ENCODE peak calls at places on chromosomes 16 and 17, in four cellular contexts. One of them, this sample, is unnamed.

GRCh38 chr17:28725166-28725659 is 820 bp downstream of the TLCD1 start:
- DNase-seq in activated CD4-positive, alpha-beta T cell treated with anti-CD3 and anti-CD28 coated beads, Interleukin-2, amount 50 U/mL, for 4 hours: no peak
- DNase-seq in fibroblast of mammary gland: peak
- DNase-seq in neural crest cell: no peak
- DNase-seq in this sample: peak

GRCh38 chr17:14797021-14797420 is 468.1 kb downstream of the PMP22 start:
- DNase-seq in activated CD4-positive, alpha-beta T cell treated with anti-CD3 and anti-CD28 coated beads, Interleukin-2, amount 50 U/mL, for 4 hours: no peak
- DNase-seq in fibroblast of mammary gland: no peak
- DNase-seq in neural crest cell: no peak
- DNase-seq in this sample: no peak

GRCh38 chr16:4529085-4530060 is 9.2 kb downstream of the CDIP1 start:
- DNase-seq in activated CD4-positive, alpha-beta T cell treated with anti-CD3 and anti-CD28 coated beads, Interleukin-2, amount 50 U/mL, for 4 hours: no peak
- DNase-seq in fibroblast of mammary gland: peak
- DNase-seq in neural crest cell: no peak
- DNase-seq in this sample: no peak

GRCh38 chr17:18161226-18162094 is 22.2 kb upstream of the ALKBH5 start:
- DNase-seq in activated CD4-positive, alpha-beta T cell treated with anti-CD3 and anti-CD28 coated beads, Interleukin-2, amount 50 U/mL, for 4 hours: no peak
- DNase-seq in fibroblast of mammary gland: no peak
- DNase-seq in neural crest cell: no peak
- DNase-seq in this sample: no peak

GRCh38 chr16:58814348-58814801 is 80.3 kb upstream of the GOT2 start:
- DNase-seq in activated CD4-positive, alpha-beta T cell treated with anti-CD3 and anti-CD28 coated beads, Interleukin-2, amount 50 U/mL, for 4 hours: peak
- DNase-seq in fibroblast of mammary gland: peak
- DNase-seq in neural crest cell: peak
- DNase-seq in this sample: peak

GRCh38 chr17:7183433-7184090 is 4.4 kb upstream of the ASGR1 start:
- DNase-seq in activated CD4-positive, alpha-beta T cell treated with anti-CD3 and anti-CD28 coated beads, Interleukin-2, amount 50 U/mL, for 4 hours: no peak
- DNase-seq in fibroblast of mammary gland: no peak
- DNase-seq in neural crest cell: no peak
- DNase-seq in this sample: no peak

GRCh38 chr17:41103896-41104295 is 1.3 kb upstream of the KRTAP4-9 start:
- DNase-seq in activated CD4-positive, alpha-beta T cell treated with anti-CD3 and anti-CD28 coated beads, Interleukin-2, amount 50 U/mL, for 4 hours: no peak
- DNase-seq in fibroblast of mammary gland: no peak
- DNase-seq in neural crest cell: no peak
- DNase-seq in this sample: no peak

GRCh38 chr17:48030531-48030930 is 7.1 kb downstream of the COPZ2 start:
- DNase-seq in activated CD4-positive, alpha-beta T cell treated with anti-CD3 and anti-CD28 coated beads, Interleukin-2, amount 50 U/mL, for 4 hours: no peak
- DNase-seq in fibroblast of mammary gland: peak
- DNase-seq in neural crest cell: no peak
- DNase-seq in this sample: no peak

GRCh38 chr16:53999841-54000240 is 286.7 kb downstream of the IRX3 start:
- DNase-seq in activated CD4-positive, alpha-beta T cell treated with anti-CD3 and anti-CD28 coated beads, Interleukin-2, amount 50 U/mL, for 4 hours: no peak
- DNase-seq in fibroblast of mammary gland: peak
- DNase-seq in neural crest cell: no peak
- DNase-seq in this sample: no peak

GRCh38 chr17:8649157-8650118 is 18.9 kb upstream of the MYH10 start:
- DNase-seq in activated CD4-positive, alpha-beta T cell treated with anti-CD3 and anti-CD28 coated beads, Interleukin-2, amount 50 U/mL, for 4 hours: no peak
- DNase-seq in fibroblast of mammary gland: peak
- DNase-seq in neural crest cell: no peak
- DNase-seq in this sample: no peak

GRCh38 chr17:63855185-63855584 is 12.7 kb upstream of the SMARCD2 start:
- DNase-seq in activated CD4-positive, alpha-beta T cell treated with anti-CD3 and anti-CD28 coated beads, Interleukin-2, amount 50 U/mL, for 4 hours: no peak
- DNase-seq in fibroblast of mammary gland: no peak
- DNase-seq in neural crest cell: no peak
- DNase-seq in this sample: no peak

GRCh38 chr17:1182831-1183578 is 3.2 kb upstream of the ABR start:
- DNase-seq in activated CD4-positive, alpha-beta T cell treated with anti-CD3 and anti-CD28 coated beads, Interleukin-2, amount 50 U/mL, for 4 hours: no peak
- DNase-seq in fibroblast of mammary gland: no peak
- DNase-seq in neural crest cell: no peak
- DNase-seq in this sample: no peak

GRCh38 chr17:76191891-76192290 is 48.4 kb downstream of the RNF157 start:
- DNase-seq in activated CD4-positive, alpha-beta T cell treated with anti-CD3 and anti-CD28 coated beads, Interleukin-2, amount 50 U/mL, for 4 hours: no peak
- DNase-seq in fibroblast of mammary gland: no peak
- DNase-seq in neural crest cell: no peak
- DNase-seq in this sample: no peak

GRCh38 chr17:4953461-4953961 is 2.6 kb downstream of the ENO3 start:
- DNase-seq in activated CD4-positive, alpha-beta T cell treated with anti-CD3 and anti-CD28 coated beads, Interleukin-2, amount 50 U/mL, for 4 hours: no peak
- DNase-seq in fibroblast of mammary gland: no peak
- DNase-seq in neural crest cell: no peak
- DNase-seq in this sample: no peak

GRCh38 chr17:77613627-77614026 is 344.9 kb upstream of the TNRC6C start:
- DNase-seq in activated CD4-positive, alpha-beta T cell treated with anti-CD3 and anti-CD28 coated beads, Interleukin-2, amount 50 U/mL, for 4 hours: no peak
- DNase-seq in fibroblast of mammary gland: no peak
- DNase-seq in neural crest cell: no peak
- DNase-seq in this sample: no peak

GRCh38 chr16:74623214-74623842 is 16.4 kb upstream of the GLG1 start:
- DNase-seq in activated CD4-positive, alpha-beta T cell treated with anti-CD3 and anti-CD28 coated beads, Interleukin-2, amount 50 U/mL, for 4 hours: no peak
- DNase-seq in fibroblast of mammary gland: peak
- DNase-seq in neural crest cell: no peak
- DNase-seq in this sample: no peak

GRCh38 chr17:56231693-56232092 is 78.4 kb downstream of the ANKFN1 start:
- DNase-seq in activated CD4-positive, alpha-beta T cell treated with anti-CD3 and anti-CD28 coated beads, Interleukin-2, amount 50 U/mL, for 4 hours: no peak
- DNase-seq in fibroblast of mammary gland: peak
- DNase-seq in neural crest cell: no peak
- DNase-seq in this sample: no peak

GRCh38 chr16:68400083-68400923 is 48.0 kb downstream of the SMPD3 start:
- DNase-seq in activated CD4-positive, alpha-beta T cell treated with anti-CD3 and anti-CD28 coated beads, Interleukin-2, amount 50 U/mL, for 4 hours: no peak
- DNase-seq in fibroblast of mammary gland: no peak
- DNase-seq in neural crest cell: no peak
- DNase-seq in this sample: no peak

GRCh38 chr17:75630071-75630917 is 2.9 kb upstream of the SMIM5 start:
- DNase-seq in activated CD4-positive, alpha-beta T cell treated with anti-CD3 and anti-CD28 coated beads, Interleukin-2, amount 50 U/mL, for 4 hours: no peak
- DNase-seq in fibroblast of mammary gland: no peak
- DNase-seq in neural crest cell: no peak
- DNase-seq in this sample: no peak

GRCh38 chr17:74833501-74834361 is 26.0 kb downstream of the GRIN2C start:
- DNase-seq in activated CD4-positive, alpha-beta T cell treated with anti-CD3 and anti-CD28 coated beads, Interleukin-2, amount 50 U/mL, for 4 hours: no peak
- DNase-seq in fibroblast of mammary gland: peak
- DNase-seq in neural crest cell: no peak
- DNase-seq in this sample: no peak

GRCh38 chr16:81616321-81617020 is 162.6 kb upstream of the PLCG2 start:
- DNase-seq in activated CD4-positive, alpha-beta T cell treated with anti-CD3 and anti-CD28 coated beads, Interleukin-2, amount 50 U/mL, for 4 hours: peak
- DNase-seq in fibroblast of mammary gland: peak
- DNase-seq in neural crest cell: no peak
- DNase-seq in this sample: peak

GRCh38 chr17:77356690-77357201 is 216.0 kb downstream of the SEC14L1 start:
- DNase-seq in activated CD4-positive, alpha-beta T cell treated with anti-CD3 and anti-CD28 coated beads, Interleukin-2, amount 50 U/mL, for 4 hours: no peak
- DNase-seq in fibroblast of mammary gland: no peak
- DNase-seq in neural crest cell: no peak
- DNase-seq in this sample: no peak

GRCh38 chr16:57801856-57802634 is at the start of gene KIFC3:
- DNase-seq in activated CD4-positive, alpha-beta T cell treated with anti-CD3 and anti-CD28 coated beads, Interleukin-2, amount 50 U/mL, for 4 hours: peak
- DNase-seq in fibroblast of mammary gland: peak
- DNase-seq in neural crest cell: peak
- DNase-seq in this sample: peak

GRCh38 chr17:30237296-30238002 is 2.0 kb upstream of the SLC6A4 start:
- DNase-seq in activated CD4-positive, alpha-beta T cell treated with anti-CD3 and anti-CD28 coated beads, Interleukin-2, amount 50 U/mL, for 4 hours: no peak
- DNase-seq in fibroblast of mammary gland: no peak
- DNase-seq in neural crest cell: no peak
- DNase-seq in this sample: no peak

GRCh38 chr16:86355114-86355513 is 155.2 kb upstream of the FOXF1 start:
- DNase-seq in activated CD4-positive, alpha-beta T cell treated with anti-CD3 and anti-CD28 coated beads, Interleukin-2, amount 50 U/mL, for 4 hours: no peak
- DNase-seq in fibroblast of mammary gland: no peak
- DNase-seq in neural crest cell: no peak
- DNase-seq in this sample: no peak

GRCh38 chr16:80511824-80512223 is 29.0 kb upstream of the DYNLRB2 start:
- DNase-seq in activated CD4-positive, alpha-beta T cell treated with anti-CD3 and anti-CD28 coated beads, Interleukin-2, amount 50 U/mL, for 4 hours: no peak
- DNase-seq in fibroblast of mammary gland: no peak
- DNase-seq in neural crest cell: no peak
- DNase-seq in this sample: no peak

GRCh38 chr17:9414471-9414870 is 161.1 kb downstream of the STX8 start:
- DNase-seq in activated CD4-positive, alpha-beta T cell treated with anti-CD3 and anti-CD28 coated beads, Interleukin-2, amount 50 U/mL, for 4 hours: no peak
- DNase-seq in fibroblast of mammary gland: no peak
- DNase-seq in neural crest cell: no peak
- DNase-seq in this sample: no peak

GRCh38 chr17:16342979-16343378 is 10.3 kb downstream of the CENPV start:
- DNase-seq in activated CD4-positive, alpha-beta T cell treated with anti-CD3 and anti-CD28 coated beads, Interleukin-2, amount 50 U/mL, for 4 hours: no peak
- DNase-seq in fibroblast of mammary gland: peak
- DNase-seq in neural crest cell: no peak
- DNase-seq in this sample: no peak

This sample was measured in stimulated activated CD4-positive, alpha-beta T cell treated with anti-CD3 and anti-CD28 coated beads, Interleukin-12 subunit alpha, Interleukin-12 subunit beta, amount 100 ng/mL, for 48 hours.